ENCODE peak calls at places on chromosomes 3 and 15, in nine cellular contexts. Z is aorta, T is PC-3, O is astrocyte of the spinal cord, F is Panc1, J is IMR-90, N is GM12865, K is sigmoid colon, I is breast epithelium. D is an unnamed sample.

GRCh38 chr15:99467861-99468460 is 97.8 kb upstream of the MEF2A start:
- DNase-seq in F (no peak), I (no peak), J (peak), K (peak), Z (no peak), T (peak), N (no peak), O (no peak), D (no peak)

GRCh38 chr15:31472636-31473383 is 146.2 kb downstream of the KLF13 start:
- DNase-seq in T (no peak), K (no peak), N (peak), J (peak), O (peak), F (no peak), Z (no peak), I (no peak), D (peak)

GRCh38 chr15:51025454-51025846 is 69.3 kb downstream of the TNFAIP8L3 start:
- DNase-seq in K (no peak), N (no peak), Z (no peak), O (no peak), T (no peak), I (no peak), F (no peak), J (no peak), D (no peak)

GRCh38 chr3:142180761-142181362 is 31.5 kb upstream of the TFDP2 start:
- DNase-seq in T (peak), I (no peak), O (peak), K (no peak), J (peak), Z (no peak), F (no peak), N (peak), D (no peak)

GRCh38 chr15:25846377-25846776 is 16.8 kb downstream of the ATP10A start:
- DNase-seq in O (no peak), K (no peak), T (no peak), I (no peak), J (no peak), F (no peak), N (no peak), Z (no peak), D (peak)

GRCh38 chr3:38157117-38157516 is 8.2 kb upstream of the OXSR1 start:
- DNase-seq in F (no peak), T (no peak), O (no peak), I (no peak), K (no peak), J (no peak), N (no peak), Z (no peak), D (no peak)

GRCh38 chr15:80474751-80475295 is 70.6 kb downstream of the ARNT2 start:
- DNase-seq in F (no peak), O (no peak), I (no peak), T (no peak), K (no peak), Z (no peak), N (no peak), J (no peak), D (no peak)

GRCh38 chr3:50269977-50270413 is 1.0 kb downstream of the SEMA3B start:
- DNase-seq in O (no peak), I (no peak), N (no peak), J (peak), K (no peak), T (peak), Z (peak), F (no peak), D (no peak)

GRCh38 chr3:125381314-125381713 is 6.2 kb upstream of the ZNF148 start:
- DNase-seq in Z (no peak), T (no peak), I (no peak), J (peak), N (no peak), K (no peak), F (no peak), O (no peak), D (no peak)

GRCh38 chr3:2511356-2511755 is 412.7 kb downstream of the CNTN4 start:
- DNase-seq in N (no peak), O (no peak), K (no peak), Z (no peak), J (no peak), F (no peak), T (no peak), I (no peak), D (no peak)

GRCh38 chr3:7565574-7565973 is 704.7 kb downstream of the GRM7 start:
- DNase-seq in O (no peak), Z (no peak), I (no peak), N (no peak), K (no peak), J (no peak), T (no peak), F (no peak), D (no peak)

GRCh38 chr3:157360044-157360443 is 76.6 kb upstream of the PTX3 start:
- DNase-seq in J (peak), I (no peak), F (peak), O (peak), N (no peak), Z (no peak), T (peak), K (no peak), D (no peak)

GRCh38 chr15:70197318-70197944 is 99.7 kb upstream of the TLE3 start:
- DNase-seq in O (no peak), Z (no peak), J (no peak), I (no peak), N (no peak), K (peak), T (no peak), F (no peak), D (no peak)

GRCh38 chr3:149527531-149528343 is 53.2 kb downstream of the TM4SF4 start:
- DNase-seq in Z (no peak), J (peak), K (no peak), N (no peak), I (no peak), F (no peak), O (no peak), T (no peak), D (no peak)

GRCh38 chr3:158405507-158405906 is 165.5 kb upstream of the MLF1 start:
- DNase-seq in T (no peak), F (no peak), O (no peak), Z (no peak), K (no peak), J (no peak), I (no peak), N (no peak), D (no peak)

GRCh38 chr3:147369231-147369630 is 37.1 kb downstream of the ZIC4 start:
- DNase-seq in J (no peak), F (no peak), N (no peak), O (no peak), T (no peak), K (no peak), I (no peak), Z (no peak), D (no peak)
- H3K4me3 ChIP-seq in J (no peak), F (no peak), N (no peak), O (peak), T (no peak), K (no peak), I (no peak), Z (no peak), D (no peak)

DNA sequence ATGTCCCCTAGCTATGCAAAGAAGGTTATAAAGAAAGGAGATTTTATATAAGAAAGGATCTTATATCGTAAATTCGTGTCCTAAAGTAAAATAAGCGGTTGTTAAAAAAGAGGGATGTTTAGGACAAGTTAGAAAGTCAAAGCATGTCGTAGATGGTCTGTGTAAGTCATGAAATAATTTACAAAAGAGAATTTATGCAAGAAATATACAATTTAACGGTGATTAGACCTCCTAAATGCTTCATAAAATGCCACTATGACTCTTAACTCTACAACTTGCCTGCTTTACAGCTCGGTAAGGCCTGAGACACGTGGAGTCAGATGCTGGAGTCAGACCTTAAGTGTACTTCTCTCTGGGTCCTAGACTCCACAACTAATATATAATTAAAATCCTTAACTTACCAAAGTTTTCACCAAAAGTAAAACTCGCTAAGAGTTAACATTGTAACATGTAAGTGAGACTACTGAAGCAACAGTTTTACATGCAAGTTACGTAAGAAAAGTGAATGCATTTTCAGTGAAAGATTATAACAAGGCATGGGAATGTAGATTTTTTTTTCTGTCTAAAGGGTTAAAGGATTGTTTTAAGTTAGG is 13.3 kb upstream of the SRPRB start:
- DNase-seq in Z (no peak), I (no peak), K (no peak), F (no peak), T (peak), J (peak), N (peak), O (peak), D (peak)
- H3K4me3 ChIP-seq in Z (no peak), I (no peak), K (no peak), F (no peak), T (no peak), J (no peak), N (no peak), O (no peak), D (no peak)

DNA sequence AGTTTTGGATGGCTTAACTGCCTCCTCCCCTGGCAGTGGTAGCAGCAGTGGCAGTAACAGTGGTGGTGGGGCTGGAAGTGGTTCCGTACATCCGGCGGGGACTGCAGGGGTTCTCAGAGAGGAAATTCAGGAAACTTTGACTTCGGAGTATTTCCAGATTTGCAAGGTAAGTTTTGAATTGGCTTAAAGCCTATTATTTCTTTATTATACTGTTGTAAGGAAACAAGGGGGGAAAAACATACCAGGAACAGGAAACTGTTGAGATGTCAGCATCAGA is 1.5 kb downstream of the STXBP5L start:
- DNase-seq in J (no peak), K (no peak), N (no peak), T (no peak), I (no peak), Z (no peak), F (no peak), O (no peak), D (peak)
- H3K4me3 ChIP-seq in J (no peak), K (peak), N (no peak), T (no peak), I (no peak), Z (no peak), F (no peak), O (no peak), D (peak)

GRCh38 chr3:184513276-184514150 is 48.1 kb upstream of the EPHB3 start:
- DNase-seq in F (peak), J (peak), O (peak), Z (peak), T (peak), K (peak), I (peak), N (peak), D (peak)

GRCh38 chr3:184511741-184512140 is 49.8 kb upstream of the EPHB3 start:
- DNase-seq in Z (no peak), O (no peak), J (no peak), F (no peak), K (no peak), T (no peak), N (no peak), I (no peak), D (no peak)

GRCh38 chr3:184508938-184509337 is 52.6 kb upstream of the EPHB3 start:
- DNase-seq in N (no peak), J (no peak), F (no peak), T (no peak), I (no peak), Z (no peak), K (no peak), O (no peak), D (no peak)

GRCh38 chr3:184512621-184513020 is 49.0 kb upstream of the EPHB3 start:
- DNase-seq in I (no peak), N (no peak), O (no peak), J (no peak), T (no peak), F (no peak), K (no peak), Z (no peak), D (no peak)

DNA sequence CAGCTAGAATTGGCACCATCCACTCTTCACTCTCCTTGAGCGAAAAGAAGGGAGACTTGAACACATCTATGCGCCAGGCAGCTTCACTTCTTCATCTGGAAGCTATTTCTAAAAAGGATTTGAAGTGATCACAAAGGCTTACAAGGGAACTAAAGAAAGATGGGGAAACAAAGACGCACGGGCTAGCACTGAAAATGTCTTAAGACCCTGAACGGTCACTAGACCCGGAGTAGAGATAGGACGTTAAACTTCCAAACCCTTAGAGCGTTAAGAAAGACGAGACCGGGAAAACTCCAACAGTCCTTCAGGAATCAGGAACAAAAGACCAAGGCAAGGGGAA is 47.5 kb upstream of the EPHB3 start:
- DNase-seq in Z (no peak), T (no peak), N (no peak), K (no peak), J (no peak), I (no peak), F (no peak), O (no peak), D (no peak)
- H3K4me3 ChIP-seq in Z (no peak), T (peak), N (no peak), K (no peak), J (no peak), I (peak), F (peak), O (no peak), D (no peak)

DNA sequence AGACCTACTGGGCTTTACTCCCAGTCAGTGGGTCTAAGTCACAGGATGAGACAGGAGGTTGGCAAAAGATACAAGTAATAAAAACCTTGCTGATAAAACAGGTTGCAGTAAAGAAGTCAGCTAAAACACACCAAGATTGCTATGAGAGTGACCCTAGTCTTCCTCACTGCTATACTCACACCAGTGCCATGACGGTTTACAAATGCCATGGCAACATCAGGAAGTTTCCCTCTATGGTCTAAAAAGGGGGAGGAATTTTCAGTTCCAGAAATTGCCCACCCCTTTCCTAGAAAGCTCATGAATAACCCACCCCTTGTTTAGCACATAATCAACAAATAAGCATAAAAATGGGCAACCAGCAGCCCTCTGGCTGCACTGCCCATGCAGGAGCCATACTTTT is 966.7 kb upstream of the ROBO1 start:
- DNase-seq in O (no peak), J (no peak), N (no peak), T (no peak), I (no peak), K (no peak), Z (no peak), F (no peak), D (no peak)
- H3K4me3 ChIP-seq in O (no peak), J (no peak), N (no peak), T (no peak), I (no peak), K (no peak), Z (no peak), F (no peak), D (no peak)

GRCh38 chr3:171874879-171875278 is 31.7 kb downstream of the TMEM212 start:
- DNase-seq in O (no peak), I (no peak), T (no peak), F (no peak), N (no peak), K (no peak), J (no peak), Z (no peak), D (no peak)
- H3K4me3 ChIP-seq in O (no peak), I (no peak), T (no peak), F (no peak), N (no peak), K (no peak), J (no peak), Z (no peak), D (no peak)

D was measured in Jurkat, Clone E6-1.